ENCODE peak calls at places on chromosomes 16 and 17, in six cellular contexts. P, Z, F, V, E and R are unnamed samples.

GRCh38 chr16:75789237-75789636 is 62.9 kb upstream of the CPHXL start:
- DNase-seq in E (no peak), Z (no peak), V (no peak), P (peak; percentile 75), F (no peak), R (no peak)

GRCh38 chr17:31060814-31061550 is 33.8 kb upstream of the NF1 start:
- DNase-seq in V (no peak), Z (no peak), P (no peak), F (no peak), E (no peak), R (no peak)

GRCh38 chr17:50949128-50950001 is 83.2 kb upstream of the TOB1 start:
- DNase-seq in E (no peak), Z (no peak), P (peak; percentile 32), F (no peak), V (peak; percentile 27), R (no peak)

GRCh38 chr17:54944796-54945195 is 23.7 kb downstream of the COX11 start:
- DNase-seq in F (no peak), E (no peak), Z (no peak), V (no peak), P (no peak), R (peak; percentile 69)

GRCh38 chr16:79093554-79093967 is 507.0 kb downstream of the MAF start:
- DNase-seq in P (no peak), E (no peak), F (peak; percentile 52), Z (peak; percentile 68), V (no peak), R (no peak)

GRCh38 chr17:49214665-49215360 is 4.3 kb downstream of the ABI3 start:
- DNase-seq in P (no peak), Z (peak; percentile 49), V (no peak), E (no peak), F (no peak), R (no peak)

GRCh38 chr17:47843391-47843730 is 2.3 kb upstream of the SCRN2 start:
- DNase-seq in V (no peak), P (no peak), Z (no peak), E (no peak), F (no peak), R (no peak)

GRCh38 chr16:28311913-28312312 is 19.6 kb downstream of the SBK1 start:
- DNase-seq in Z (no peak), F (no peak), E (no peak), V (no peak), P (no peak), R (no peak)

GRCh38 chr17:45221081-45221996 is at the start of gene FMNL1:
- DNase-seq in V (no peak), Z (peak; percentile 81), P (no peak), F (peak; percentile 79), E (no peak), R (no peak)

GRCh38 chr16:62638324-62638911 is 602.2 kb upstream of the CDH8 start:
- DNase-seq in V (no peak), F (no peak), P (no peak), Z (no peak), E (no peak), R (no peak)

GRCh38 chr16:56964243-56965148 is 2.7 kb downstream of the CETP start:
- DNase-seq in P (peak; percentile 85), V (peak; percentile 58), Z (peak; percentile 91), F (peak; percentile 96), E (peak; percentile 32), R (peak; percentile 72)

GRCh38 chr17:496761-497586 is 144.4 kb upstream of the RPH3AL start:
- DNase-seq in V (no peak), P (no peak), Z (no peak), F (no peak), E (no peak), R (no peak)

GRCh38 chr17:4604111-4604644 is 19.8 kb downstream of the SMTNL2 start:
- DNase-seq in Z (no peak), F (no peak), E (no peak), P (peak; percentile 86), V (no peak), R (no peak)

GRCh38 chr17:50487213-50488096 is 8.8 kb downstream of the RSAD1 start:
- DNase-seq in P (no peak), Z (no peak), E (no peak), F (no peak), V (no peak), R (no peak)

GRCh38 chr17:2707721-2708584 is 3.6 kb downstream of the CLUH start:
- DNase-seq in P (peak; percentile 55), V (no peak), F (no peak), Z (no peak), E (peak; percentile 23), R (no peak)

GRCh38 chr17:77618731-77619130 is 339.8 kb upstream of the TNRC6C start:
- DNase-seq in P (no peak), V (no peak), F (no peak), E (no peak), Z (no peak), R (no peak)

GRCh38 chr17:52138350-52138749 is 20.2 kb downstream of the CA10 start:
- DNase-seq in V (no peak), F (no peak), P (no peak), Z (no peak), E (no peak), R (no peak)

GRCh38 chr17:39194089-39194984 is 3.1 kb downstream of the CACNB1 start:
- DNase-seq in Z (peak; percentile 64), P (peak; percentile 61), E (peak; percentile 60), V (peak; percentile 85), F (no peak), R (no peak)

GRCh38 chr16:57519796-57520360 is 16.5 kb downstream of the CCDC102A start:
- DNase-seq in E (no peak), F (peak; percentile 86), V (no peak), P (peak; percentile 90), Z (peak; percentile 68), R (peak; percentile 40)

GRCh38 chr17:44863254-44863918 is 15.7 kb downstream of the HIGD1B start:
- DNase-seq in P (no peak), Z (no peak), E (no peak), F (no peak), V (no peak), R (no peak)

GRCh38 chr17:49353607-49354006 is 8.4 kb downstream of the ZNF652 start:
- DNase-seq in P (no peak), F (no peak), Z (no peak), V (no peak), E (no peak), R (no peak)

GRCh38 chr17:40980594-40980993 is 3.5 kb downstream of the KRT40 start:
- DNase-seq in F (no peak), Z (no peak), P (peak; percentile 50), E (no peak), V (no peak), R (no peak)

GRCh38 chr16:27771201-27771910 is 221.4 kb downstream of the KATNIP start:
- DNase-seq in E (no peak), F (no peak), Z (no peak), V (no peak), P (no peak), R (no peak)

GRCh38 chr17:59160203-59161025 is 4.9 kb downstream of the PRR11 start:
- DNase-seq in P (no peak), E (no peak), Z (no peak), V (no peak), F (no peak), R (no peak)

DNA sequence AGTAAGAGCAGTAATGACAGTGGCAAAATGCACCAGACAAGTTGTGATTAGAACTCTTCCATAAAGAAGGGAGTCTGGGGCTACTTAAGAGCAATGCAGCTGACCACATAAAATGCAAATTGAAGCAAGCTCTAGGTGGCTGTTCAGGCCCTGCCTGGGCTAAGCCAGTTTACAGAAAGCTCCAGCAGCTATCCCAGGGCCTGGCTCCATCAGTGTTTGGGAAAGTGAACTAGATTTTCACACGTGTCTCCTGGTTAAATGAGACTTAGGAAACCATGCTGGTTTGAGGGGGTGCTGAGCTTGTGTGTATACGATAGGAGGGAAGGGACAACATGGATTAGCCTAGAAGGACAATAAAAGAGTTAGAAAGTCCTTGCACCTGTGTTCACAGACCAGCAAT is 2.2 kb upstream of the MAP2K6 start:
- DNase-seq in V (no peak), E (no peak), F (no peak), P (no peak), Z (no peak), R (no peak)
- H3K4me3 ChIP-seq in V (no peak overlapping the region), E (no peak overlapping the region), F (no peak overlapping the region), P (no peak overlapping the region), Z (no peak overlapping the region), R (no peak overlapping the region)

DNA sequence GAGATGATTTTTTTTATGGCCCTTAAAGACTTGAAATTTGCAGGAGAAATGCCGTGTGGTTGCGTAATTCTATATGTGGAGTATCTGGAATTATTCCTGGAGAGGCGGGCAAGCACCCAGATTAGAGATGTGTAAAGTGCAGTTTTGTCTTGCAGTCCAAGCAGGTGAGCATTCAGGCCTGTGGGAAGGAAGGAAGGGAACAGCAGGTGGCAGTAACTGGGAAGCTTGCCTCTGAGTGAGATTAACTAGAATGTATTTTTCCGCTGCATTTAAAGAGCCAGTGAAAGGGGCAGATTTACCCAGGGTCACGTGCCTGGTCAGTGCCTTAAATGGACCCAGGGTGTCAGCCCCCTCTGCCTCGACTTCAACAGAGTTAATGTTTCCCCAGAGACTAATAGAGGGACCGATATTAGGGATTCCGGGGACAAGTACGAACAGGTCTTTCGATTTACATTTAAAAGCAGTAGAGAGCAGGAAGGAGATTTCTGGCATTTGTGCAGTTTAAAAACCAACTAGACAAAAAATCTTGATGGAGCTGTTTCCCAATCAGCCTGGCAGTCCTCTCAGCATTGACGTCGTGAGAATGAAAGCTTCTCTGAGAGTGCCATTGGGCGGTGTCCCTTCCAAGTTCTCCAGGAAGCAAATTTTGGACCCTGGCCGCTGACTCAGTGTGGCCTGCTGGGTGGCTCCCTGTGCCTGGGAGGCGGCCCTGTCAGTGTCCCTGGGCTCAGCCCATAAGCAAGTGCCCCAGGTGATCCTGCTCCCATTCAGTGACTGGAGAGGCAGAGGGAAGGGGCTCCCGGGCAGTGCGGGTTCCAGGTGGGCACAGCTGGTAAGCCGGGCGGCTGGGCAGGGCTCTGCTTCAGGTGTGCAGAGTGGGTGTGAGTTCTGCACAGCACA is 38.2 kb downstream of the KSR1 start:
- DNase-seq in P (peak; percentile 87), F (no peak), E (peak; percentile 58), V (no peak), Z (peak; percentile 85), R (no peak)
- H3K27ac ChIP-seq in P (peak overlapping the region; percentile 98), F (no peak overlapping the region), E (peak overlapping the region; percentile 65), V (peak overlapping the region; percentile 36), Z (peak overlapping the region; percentile 72), R (no peak overlapping the region)

DNA sequence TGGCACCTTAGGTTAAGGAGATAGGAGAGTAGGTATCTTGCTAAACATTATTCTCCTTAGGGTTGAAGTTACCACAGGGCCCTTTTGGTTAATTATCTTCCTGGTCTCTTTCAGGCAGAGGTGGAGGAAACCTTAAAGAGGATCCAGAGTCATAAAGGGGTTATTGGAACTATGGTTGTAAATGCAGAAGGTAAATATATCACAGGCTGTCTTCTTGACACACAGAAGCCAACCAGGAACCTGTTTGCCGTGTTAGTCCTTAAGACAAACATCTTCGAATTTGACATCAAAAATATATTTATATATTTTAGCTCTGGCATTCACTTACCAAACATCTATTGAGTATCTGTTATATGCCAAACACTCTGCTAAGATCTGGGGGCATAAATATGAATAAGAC is 2.4 kb downstream of the DYNLRB2 start:
- DNase-seq in P (peak; percentile 19), Z (no peak), E (no peak), F (no peak), V (no peak), R (no peak)
- H3K4me3 ChIP-seq in P (no peak overlapping the region), Z (no peak overlapping the region), E (no peak overlapping the region), F (no peak overlapping the region), V (no peak overlapping the region), R (no peak overlapping the region)

DNA sequence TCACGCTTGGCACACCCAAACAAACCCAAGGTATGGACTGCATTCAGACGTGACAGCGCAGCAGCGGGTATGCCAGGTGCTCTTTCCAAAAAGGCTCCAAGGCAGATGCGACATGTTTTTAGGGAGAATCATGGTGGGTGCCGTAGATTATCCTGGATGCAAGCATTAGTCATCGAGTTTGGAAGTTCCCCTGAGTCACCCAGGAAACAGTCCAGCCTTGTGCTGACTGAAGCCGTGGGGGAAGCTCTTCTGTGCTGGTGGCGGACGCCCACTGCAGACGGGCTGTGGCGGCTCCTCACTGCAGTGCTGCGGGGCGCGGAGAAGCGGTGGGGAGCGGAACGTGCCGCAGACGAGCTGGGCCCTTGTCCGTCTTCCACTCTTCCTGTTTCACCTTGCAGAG is 13.9 kb downstream of the JPT2 start:
- DNase-seq in F (no peak), P (no peak), Z (no peak), E (no peak), V (no peak), R (peak; percentile 70)
- H3K27ac ChIP-seq in F (no peak overlapping the region), P (no peak overlapping the region), Z (no peak overlapping the region), E (peak overlapping the region; percentile 36), V (no peak overlapping the region), R (peak overlapping the region; percentile 64)